ENCODE peak calls at places on chromosomes 1 and 21, in nine cellular contexts. One of them, this sample, is unnamed.

GRCh38 chr1:214574598-214575411 is 23.4 kb upstream of the PTPN14 start:
- DNase-seq in adipocyte: no peak
- DNase-seq in tibial artery: no peak
- DNase-seq in suprapubic skin: no peak
- DNase-seq in aorta: no peak
- DNase-seq in astrocyte: no peak
- DNase-seq in uterus: no peak
- DNase-seq in HCT116: no peak
- DNase-seq in body of pancreas: no peak
- DNase-seq in this sample: no peak

GRCh38 chr1:31444725-31445448 is 31.9 kb downstream of the SERINC2 start:
- DNase-seq in aorta: no peak
- DNase-seq in suprapubic skin: no peak
- DNase-seq in adipocyte: no peak
- DNase-seq in HCT116: no peak
- DNase-seq in uterus: no peak
- DNase-seq in tibial artery: no peak
- DNase-seq in body of pancreas: peak; percentile 76
- DNase-seq in astrocyte: no peak
- DNase-seq in this sample: no peak

GRCh38 chr1:246820666-246821065 is 96.5 kb downstream of the SCCPDH start:
- DNase-seq in adipocyte: no peak
- DNase-seq in body of pancreas: no peak
- DNase-seq in tibial artery: no peak
- DNase-seq in HCT116: no peak
- DNase-seq in suprapubic skin: no peak
- DNase-seq in astrocyte: no peak
- DNase-seq in aorta: no peak
- DNase-seq in uterus: no peak
- DNase-seq in this sample: no peak

GRCh38 chr21:45001134-45002095 is 61.6 kb downstream of the SLX9 start:
- DNase-seq in adipocyte: peak; percentile 48
- DNase-seq in tibial artery: peak; percentile 85
- DNase-seq in HCT116: no peak
- DNase-seq in body of pancreas: no peak
- DNase-seq in suprapubic skin: peak; percentile 82
- DNase-seq in uterus: peak; percentile 59
- DNase-seq in aorta: peak; percentile 96
- DNase-seq in astrocyte: peak; percentile 55
- DNase-seq in this sample: peak; percentile 92

GRCh38 chr1:7558921-7559869 is 211.9 kb upstream of the VAMP3 start:
- DNase-seq in body of pancreas: no peak
- DNase-seq in adipocyte: no peak
- DNase-seq in HCT116: no peak
- DNase-seq in uterus: no peak
- DNase-seq in astrocyte: no peak
- DNase-seq in suprapubic skin: no peak
- DNase-seq in tibial artery: no peak
- DNase-seq in aorta: peak; percentile 75
- DNase-seq in this sample: no peak

GRCh38 chr1:8880068-8880676 is 1.7 kb upstream of the ENO1 start:
- DNase-seq in HCT116: no peak
- DNase-seq in astrocyte: peak; percentile 96
- DNase-seq in body of pancreas: peak; percentile 80
- DNase-seq in tibial artery: peak; percentile 86
- DNase-seq in uterus: peak; percentile 75
- DNase-seq in aorta: peak; percentile 76
- DNase-seq in suprapubic skin: no peak
- DNase-seq in adipocyte: peak; percentile 93
- DNase-seq in this sample: peak; percentile 92

GRCh38 chr1:101238041-101238515 is 1.3 kb downstream of the S1PR1 start:
- DNase-seq in body of pancreas: no peak
- DNase-seq in astrocyte: no peak
- DNase-seq in tibial artery: no peak
- DNase-seq in adipocyte: peak; percentile 23
- DNase-seq in HCT116: no peak
- DNase-seq in uterus: no peak
- DNase-seq in aorta: no peak
- DNase-seq in suprapubic skin: no peak
- DNase-seq in this sample: no peak

GRCh38 chr1:232574867-232575523 is 54.9 kb downstream of the SIPA1L2 start:
- DNase-seq in body of pancreas: no peak
- DNase-seq in adipocyte: peak; percentile 34
- DNase-seq in uterus: no peak
- DNase-seq in HCT116: no peak
- DNase-seq in aorta: no peak
- DNase-seq in astrocyte: no peak
- DNase-seq in tibial artery: no peak
- DNase-seq in suprapubic skin: no peak
- DNase-seq in this sample: peak; percentile 85

GRCh38 chr1:15417365-15417934 is 7.8 kb downstream of the EFHD2 start:
- DNase-seq in tibial artery: peak; percentile 54
- DNase-seq in uterus: no peak
- DNase-seq in suprapubic skin: no peak
- DNase-seq in HCT116: no peak
- DNase-seq in astrocyte: peak; percentile 74
- DNase-seq in aorta: no peak
- DNase-seq in adipocyte: peak; percentile 49
- DNase-seq in body of pancreas: peak; percentile 75
- DNase-seq in this sample: peak; percentile 57

GRCh38 chr1:81007024-81007423 is 793.7 kb upstream of the ADGRL2 start:
- DNase-seq in aorta: no peak
- DNase-seq in adipocyte: peak; percentile 17
- DNase-seq in uterus: no peak
- DNase-seq in astrocyte: peak; percentile 4
- DNase-seq in suprapubic skin: no peak
- DNase-seq in body of pancreas: no peak
- DNase-seq in tibial artery: no peak
- DNase-seq in HCT116: no peak
- DNase-seq in this sample: no peak

GRCh38 chr1:8711873-8712412 is 105.5 kb downstream of the RERE start:
- DNase-seq in tibial artery: no peak
- DNase-seq in aorta: no peak
- DNase-seq in uterus: no peak
- DNase-seq in astrocyte: no peak
- DNase-seq in HCT116: no peak
- DNase-seq in body of pancreas: no peak
- DNase-seq in suprapubic skin: no peak
- DNase-seq in adipocyte: no peak
- DNase-seq in this sample: no peak

GRCh38 chr1:229624521-229624905 is 1.4 kb downstream of the TAF5L start:
- DNase-seq in astrocyte: no peak
- DNase-seq in adipocyte: no peak
- DNase-seq in suprapubic skin: no peak
- DNase-seq in HCT116: no peak
- DNase-seq in uterus: no peak
- DNase-seq in aorta: no peak
- DNase-seq in body of pancreas: no peak
- DNase-seq in tibial artery: no peak
- DNase-seq in this sample: no peak

GRCh38 chr1:56934400-56935080 is 31.3 kb downstream of the C8B start:
- DNase-seq in tibial artery: no peak
- DNase-seq in uterus: no peak
- DNase-seq in adipocyte: no peak
- DNase-seq in aorta: no peak
- DNase-seq in HCT116: no peak
- DNase-seq in body of pancreas: no peak
- DNase-seq in astrocyte: no peak
- DNase-seq in suprapubic skin: no peak
- DNase-seq in this sample: peak; percentile 18

GRCh38 chr1:150876111-150876434 is 326 bp downstream of the ARNT start:
- DNase-seq in suprapubic skin: no peak
- DNase-seq in aorta: no peak
- DNase-seq in tibial artery: peak; percentile 63
- DNase-seq in body of pancreas: no peak
- DNase-seq in uterus: no peak
- DNase-seq in adipocyte: peak; percentile 85
- DNase-seq in astrocyte: peak; percentile 32
- DNase-seq in HCT116: peak; percentile 31
- DNase-seq in this sample: no peak

GRCh38 chr1:17437260-17438175 is 2.0 kb downstream of the RCC2 start:
- DNase-seq in adipocyte: peak; percentile 78
- DNase-seq in tibial artery: no peak
- DNase-seq in aorta: peak; percentile 81
- DNase-seq in body of pancreas: peak; percentile 15
- DNase-seq in astrocyte: no peak
- DNase-seq in suprapubic skin: no peak
- DNase-seq in HCT116: no peak
- DNase-seq in uterus: peak; percentile 45
- DNase-seq in this sample: peak; percentile 50

GRCh38 chr1:114126696-114127095 is 27.0 kb downstream of the SYT6 start:
- DNase-seq in astrocyte: no peak
- DNase-seq in body of pancreas: peak; percentile 41
- DNase-seq in aorta: no peak
- DNase-seq in suprapubic skin: no peak
- DNase-seq in HCT116: no peak
- DNase-seq in tibial artery: peak; percentile 32
- DNase-seq in uterus: no peak
- DNase-seq in adipocyte: no peak
- DNase-seq in this sample: no peak

GRCh38 chr1:6260433-6260934 is 414 bp downstream of the GPR153 start:
- DNase-seq in body of pancreas: no peak
- DNase-seq in uterus: peak; percentile 58
- DNase-seq in aorta: no peak
- DNase-seq in astrocyte: no peak
- DNase-seq in tibial artery: no peak
- DNase-seq in adipocyte: peak; percentile 46
- DNase-seq in HCT116: no peak
- DNase-seq in suprapubic skin: no peak
- DNase-seq in this sample: no peak

GRCh38 chr21:27168084-27168483 is 201.2 kb upstream of the ADAMTS5 start:
- DNase-seq in tibial artery: no peak
- DNase-seq in adipocyte: no peak
- DNase-seq in body of pancreas: no peak
- DNase-seq in aorta: no peak
- DNase-seq in suprapubic skin: no peak
- DNase-seq in HCT116: no peak
- DNase-seq in uterus: no peak
- DNase-seq in astrocyte: no peak
- DNase-seq in this sample: no peak

DNA sequence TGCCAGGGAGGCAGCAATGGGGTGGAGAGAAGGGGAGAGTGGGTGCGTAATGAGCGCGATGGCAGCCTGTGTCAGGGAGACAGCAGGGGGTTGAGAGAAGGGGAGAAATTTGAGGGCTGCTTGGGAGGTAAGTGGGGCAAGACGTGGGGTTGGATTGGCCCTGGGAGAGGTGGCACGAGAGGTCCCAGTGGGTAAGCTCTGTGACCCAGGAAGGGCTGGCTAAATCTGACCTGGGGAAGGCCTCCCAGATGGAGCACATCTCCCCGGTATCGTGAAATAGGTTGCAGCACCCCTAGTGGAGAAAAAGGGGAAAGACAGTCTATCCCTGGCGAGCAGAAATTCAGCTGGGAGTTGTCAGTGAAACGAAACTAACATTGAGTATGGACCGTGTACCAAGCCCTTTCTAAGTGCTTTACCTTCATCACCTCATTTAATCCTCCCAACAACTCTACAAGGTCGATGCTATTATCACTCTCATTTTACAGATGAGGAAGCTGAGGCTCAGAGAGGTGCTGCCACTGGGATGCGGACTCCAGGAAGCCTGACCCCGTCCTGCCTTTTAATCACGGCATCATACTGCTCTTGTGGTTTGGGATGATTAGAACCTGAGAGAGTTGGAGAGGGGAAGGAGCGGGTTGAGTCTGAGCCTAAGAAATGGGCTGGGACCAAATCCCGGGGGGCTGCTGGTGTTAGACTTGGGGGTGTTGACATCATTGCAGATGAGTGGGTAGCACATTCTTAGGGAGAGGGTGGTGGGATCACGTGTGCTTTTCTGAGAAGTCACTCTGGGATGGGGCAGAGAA is 56.6 kb upstream of the RPL11 start:
- DNase-seq in uterus: peak; percentile 58
- DNase-seq in astrocyte: peak; percentile 55
- DNase-seq in body of pancreas: peak; percentile 71
- DNase-seq in aorta: peak; percentile 79
- DNase-seq in HCT116: peak; percentile 56
- DNase-seq in suprapubic skin: peak; percentile 78
- DNase-seq in adipocyte: peak; percentile 88
- DNase-seq in tibial artery: peak; percentile 67
- DNase-seq in this sample: peak; percentile 64
- H3K4me3 ChIP-seq in uterus: peak overlapping the region; percentile 40
- H3K4me3 ChIP-seq in astrocyte: peak overlapping the region; percentile 79
- H3K4me3 ChIP-seq in body of pancreas: no peak overlapping the region
- H3K4me3 ChIP-seq in aorta: peak overlapping the region; percentile 54
- H3K4me3 ChIP-seq in HCT116: peak overlapping the region; percentile 81
- H3K4me3 ChIP-seq in suprapubic skin: peak overlapping the region; percentile 43
- H3K4me3 ChIP-seq in adipocyte: peak overlapping the region; percentile 79
- H3K4me3 ChIP-seq in tibial artery: peak overlapping the region; percentile 54
- H3K4me3 ChIP-seq in this sample: peak overlapping the region; percentile 63

GRCh38 chr1:217135987-217136894 is 413.0 kb upstream of the ESRRG start:
- DNase-seq in uterus: no peak
- DNase-seq in HCT116: no peak
- DNase-seq in adipocyte: no peak
- DNase-seq in body of pancreas: no peak
- DNase-seq in aorta: no peak
- DNase-seq in astrocyte: no peak
- DNase-seq in suprapubic skin: no peak
- DNase-seq in tibial artery: no peak
- DNase-seq in this sample: no peak
- H3K9me3 ChIP-seq in uterus: no peaks in the 10 kb centered on the region
- H3K9me3 ChIP-seq in HCT116: no peaks in the 10 kb centered on the region
- H3K9me3 ChIP-seq in adipocyte: no peaks in the 10 kb centered on the region
- H3K9me3 ChIP-seq in body of pancreas: no peaks in the 10 kb centered on the region
- H3K9me3 ChIP-seq in aorta: no peaks in the 10 kb centered on the region
- H3K9me3 ChIP-seq in astrocyte: no peaks in the 10 kb centered on the region
- H3K9me3 ChIP-seq in suprapubic skin: no peaks in the 10 kb centered on the region
- H3K9me3 ChIP-seq in tibial artery: no peaks in the 10 kb centered on the region
- H3K9me3 ChIP-seq in this sample: no peaks in the 10 kb centered on the region

DNA sequence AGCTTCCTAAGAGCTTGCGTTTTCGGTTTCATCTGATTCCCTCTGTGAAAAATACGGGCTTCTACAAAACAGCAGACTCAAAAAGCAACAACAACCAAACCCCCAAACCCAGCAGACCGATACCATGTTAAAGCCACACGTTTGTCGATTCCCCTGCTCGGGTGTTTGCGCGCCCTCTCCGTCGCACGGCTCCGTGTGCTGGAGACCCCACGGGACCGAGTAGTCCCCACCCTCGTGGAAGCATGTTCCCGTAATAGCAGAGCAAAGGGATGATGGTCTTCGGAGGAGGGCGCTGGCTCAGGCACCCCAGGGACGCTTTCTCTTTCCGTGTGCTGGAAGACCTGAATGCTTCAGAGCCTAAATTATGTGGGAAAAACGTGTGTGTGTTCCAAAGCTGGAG is 42.7 kb downstream of the AGPAT3 start:
- DNase-seq in HCT116: no peak
- DNase-seq in body of pancreas: no peak
- DNase-seq in adipocyte: no peak
- DNase-seq in aorta: peak; percentile 45
- DNase-seq in uterus: no peak
- DNase-seq in tibial artery: no peak
- DNase-seq in suprapubic skin: no peak
- DNase-seq in astrocyte: no peak
- DNase-seq in this sample: no peak
- H3K4me3 ChIP-seq in HCT116: no peak overlapping the region
- H3K4me3 ChIP-seq in body of pancreas: no peak overlapping the region
- H3K4me3 ChIP-seq in adipocyte: no peak overlapping the region
- H3K4me3 ChIP-seq in aorta: no peak overlapping the region
- H3K4me3 ChIP-seq in uterus: no peak overlapping the region
- H3K4me3 ChIP-seq in tibial artery: no peak overlapping the region
- H3K4me3 ChIP-seq in suprapubic skin: no peak overlapping the region
- H3K4me3 ChIP-seq in astrocyte: no peak overlapping the region
- H3K4me3 ChIP-seq in this sample: no peak overlapping the region

GRCh38 chr1:18481921-18482701 is 1.4 kb downstream of the KLHDC7A start:
- DNase-seq in astrocyte: no peak
- DNase-seq in tibial artery: no peak
- DNase-seq in HCT116: no peak
- DNase-seq in uterus: no peak
- DNase-seq in suprapubic skin: peak; percentile 54
- DNase-seq in adipocyte: no peak
- DNase-seq in body of pancreas: no peak
- DNase-seq in aorta: no peak
- DNase-seq in this sample: no peak
- H3K9me3 ChIP-seq in astrocyte: no peaks in the 10 kb centered on the region
- H3K9me3 ChIP-seq in tibial artery: no peaks in the 10 kb centered on the region
- H3K9me3 ChIP-seq in HCT116: no peaks in the 10 kb centered on the region
- H3K9me3 ChIP-seq in uterus: no peaks in the 10 kb centered on the region
- H3K9me3 ChIP-seq in suprapubic skin: no peaks in the 10 kb centered on the region
- H3K9me3 ChIP-seq in adipocyte: no peaks in the 10 kb centered on the region
- H3K9me3 ChIP-seq in body of pancreas: no peaks in the 10 kb centered on the region
- H3K9me3 ChIP-seq in aorta: no peaks in the 10 kb centered on the region
- H3K9me3 ChIP-seq in this sample: no peaks in the 10 kb centered on the region

This sample was measured in MG63.